ENCODE peak calls at places on chromosomes 7 and 10, in eight cellular contexts. B, D, W, Q, N, R, C and Z are unnamed samples.
A peak's percentile ranks its signal among the peaks of the same experiment; 100 is the strongest.

GRCh38 chr10:99851825-99852224 is 69.4 kb downstream of the ABCC2 start:
- DNase-seq in D (no peak), W (no peak), N (no peak), Q (no peak), B (no peak), R (no peak), C (no peak), Z (no peak)

GRCh38 chr7:99772565-99772964 is 11.4 kb downstream of the CYP3A4 start:
- DNase-seq in Q (no peak), N (no peak), B (no peak), R (no peak), C (no peak), W (no peak), D (no peak), Z (no peak)

GRCh38 chr7:35707422-35707821 is 12.5 kb upstream of the HERPUD2 start:
- DNase-seq in Q (no peak), C (peak; percentile 17), W (no peak), B (no peak), R (no peak), D (no peak), N (no peak), Z (no peak)

GRCh38 chr10:81600185-81600584 is 274.8 kb upstream of the NRG3 start:
- DNase-seq in W (peak; percentile 48), N (no peak), D (no peak), Q (peak; percentile 17), C (peak; percentile 60), R (no peak), B (no peak), Z (no peak)

GRCh38 chr7:1758417-1758858 is 88.4 kb downstream of the ELFN1 start:
- DNase-seq in N (peak; percentile 67), C (peak; percentile 35), B (no peak), R (no peak), W (no peak), D (peak; percentile 60), Q (peak; percentile 28), Z (no peak)

GRCh38 chr10:129950651-129951050 is 13.4 kb downstream of the EBF3 start:
- DNase-seq in N (no peak), W (peak; percentile 43), R (no peak), C (peak; percentile 29), Q (no peak), B (no peak), D (no peak), Z (no peak)

GRCh38 chr10:122459586-122460273 is 1.6 kb upstream of the HTRA1 start:
- DNase-seq in W (no peak), N (peak; percentile 31), B (no peak), D (no peak), Q (peak; percentile 85), R (no peak), C (peak; percentile 70), Z (no peak)

GRCh38 chr7:954330-955238 is at the start of gene ADAP1:
- DNase-seq in C (peak; percentile 53), Q (peak; percentile 55), R (peak; percentile 60), B (peak; percentile 53), D (peak; percentile 66), W (peak; percentile 55), N (peak; percentile 79), Z (no peak)

GRCh38 chr10:75658915-75659314 is 227.5 kb downstream of the LRMDA start:
- DNase-seq in R (no peak), W (no peak), N (no peak), Q (no peak), C (no peak), D (no peak), B (no peak), Z (no peak)

GRCh38 chr10:33214174-33214573 is 120.3 kb downstream of the NRP1 start:
- DNase-seq in D (no peak), Q (no peak), B (no peak), W (no peak), N (no peak), C (no peak), R (no peak), Z (no peak)

GRCh38 chr7:150665075-150665794 is 20.3 kb upstream of the GIMAP2 start:
- DNase-seq in R (no peak), N (no peak), D (no peak), B (no peak), Q (no peak), W (no peak), C (no peak), Z (no peak)

GRCh38 chr10:78903351-78903940 is 165.3 kb upstream of the ZMIZ1 start:
- DNase-seq in C (no peak), N (no peak), R (peak; percentile 7), B (no peak), D (peak; percentile 40), Q (no peak), W (no peak), Z (no peak)

GRCh38 chr7:159040146-159040545 is 104.5 kb downstream of the VIPR2 start:
- DNase-seq in D (no peak), Q (no peak), C (no peak), W (no peak), R (no peak), N (no peak), B (no peak), Z (no peak)

GRCh38 chr7:137992738-137993394 is 9.0 kb downstream of the CREB3L2 start:
- DNase-seq in B (no peak), Q (peak; percentile 97), D (peak; percentile 81), R (peak; percentile 32), W (peak; percentile 37), N (no peak), C (peak; percentile 98), Z (peak; percentile 90)

GRCh38 chr10:95236068-95236903 is 42.2 kb downstream of the ACSM6 start:
- DNase-seq in B (peak; percentile 16), N (no peak), D (peak; percentile 40), R (no peak), Q (peak; percentile 84), W (peak; percentile 29), C (peak; percentile 43), Z (no peak)

GRCh38 chr10:129631011-129631410 is 164.0 kb downstream of the MGMT start:
- DNase-seq in R (no peak), N (no peak), D (no peak), B (no peak), Q (no peak), C (peak; percentile 7), W (peak; percentile 11), Z (no peak)

GRCh38 chr10:30057421-30057841 is 2.0 kb downstream of the JCAD start:
- DNase-seq in B (no peak), D (no peak), Q (peak; percentile 57), N (no peak), R (no peak), W (no peak), C (peak; percentile 16), Z (no peak)

GRCh38 chr7:157905740-157906461 is 569.1 kb downstream of the DNAJB6 start:
- DNase-seq in R (no peak), Q (no peak), D (peak; percentile 47), B (no peak), W (no peak), N (no peak), C (no peak), Z (no peak)

GRCh38 chr7:28408105-28408973 is 4.0 kb upstream of the CREB5 start:
- DNase-seq in D (no peak), Q (no peak), W (peak; percentile 1), C (no peak), B (no peak), R (no peak), N (peak; percentile 66), Z (peak; percentile 46)

GRCh38 chr10:7457478-7458316 is 46.9 kb upstream of the SFMBT2 start:
- DNase-seq in C (no peak), W (no peak), Q (no peak), D (no peak), R (no peak), N (no peak), B (no peak), Z (no peak)